ENCODE peak calls at places on chromosomes 3 and 15, in four cellular contexts. One of them, this sample, is unnamed.
A peak's percentile ranks its signal among the peaks of the same experiment; 100 is the strongest.

GRCh38 chr3:17033516-17034168 is 148.9 kb downstream of the PLCL2 start:
- DNase-seq in activated B cell treated with CpG ODN at 0.5 μM for 24 hours: no peak
- DNase-seq in B cell: no peak
- DNase-seq in RWPE1: no peak
- DNase-seq in this sample: no peak

GRCh38 chr15:66647358-66647757 is 54.7 kb upstream of the SMAD6 start:
- DNase-seq in activated B cell treated with CpG ODN at 0.5 μM for 24 hours: no peak
- DNase-seq in B cell: no peak
- DNase-seq in RWPE1: no peak
- DNase-seq in this sample: no peak

GRCh38 chr15:39127925-39128617 is 452.8 kb upstream of the THBS1 start:
- DNase-seq in B cell: no peak
- DNase-seq in activated B cell treated with CpG ODN at 0.5 μM for 24 hours: no peak
- DNase-seq in RWPE1: peak; percentile 89
- DNase-seq in this sample: no peak

GRCh38 chr15:34318277-34319079 is 19.1 kb downstream of the SLC12A6 start:
- DNase-seq in RWPE1: peak; percentile 83
- DNase-seq in B cell: peak; percentile 39
- DNase-seq in activated B cell treated with CpG ODN at 0.5 μM for 24 hours: no peak
- DNase-seq in this sample: peak; percentile 38

GRCh38 chr3:56970401-56971002 is 90.0 kb upstream of the SPATA12 start:
- DNase-seq in B cell: no peak
- DNase-seq in activated B cell treated with CpG ODN at 0.5 μM for 24 hours: no peak
- DNase-seq in RWPE1: no peak
- DNase-seq in this sample: peak; percentile 60

GRCh38 chr3:178063475-178063874 is 472.8 kb upstream of the KCNMB2 start:
- DNase-seq in B cell: no peak
- DNase-seq in RWPE1: peak; percentile 3
- DNase-seq in activated B cell treated with CpG ODN at 0.5 μM for 24 hours: no peak
- DNase-seq in this sample: no peak

GRCh38 chr15:43518073-43518761 is 809 bp downstream of the MAP1A start:
- DNase-seq in B cell: peak; percentile 47
- DNase-seq in RWPE1: no peak
- DNase-seq in activated B cell treated with CpG ODN at 0.5 μM for 24 hours: no peak
- DNase-seq in this sample: peak; percentile 45

GRCh38 chr3:169999433-169999832 is 32.8 kb downstream of the SEC62 start:
- DNase-seq in activated B cell treated with CpG ODN at 0.5 μM for 24 hours: no peak
- DNase-seq in RWPE1: no peak
- DNase-seq in B cell: no peak
- DNase-seq in this sample: peak; percentile 52

GRCh38 chr3:6779140-6779539 is 81.8 kb upstream of the GRM7 start:
- DNase-seq in B cell: no peak
- DNase-seq in activated B cell treated with CpG ODN at 0.5 μM for 24 hours: no peak
- DNase-seq in RWPE1: no peak
- DNase-seq in this sample: no peak

GRCh38 chr3:49244589-49245205 is 32.3 kb downstream of the C3orf62 start:
- DNase-seq in activated B cell treated with CpG ODN at 0.5 μM for 24 hours: no peak
- DNase-seq in B cell: no peak
- DNase-seq in RWPE1: peak; percentile 59
- DNase-seq in this sample: peak; percentile 32

GRCh38 chr3:42851228-42851834 is 24.3 kb downstream of the CYP8B1 start:
- DNase-seq in activated B cell treated with CpG ODN at 0.5 μM for 24 hours: no peak
- DNase-seq in B cell: no peak
- DNase-seq in RWPE1: no peak
- DNase-seq in this sample: no peak

GRCh38 chr3:89264037-89264560 is 156.7 kb downstream of the EPHA3 start:
- DNase-seq in B cell: no peak
- DNase-seq in RWPE1: no peak
- DNase-seq in activated B cell treated with CpG ODN at 0.5 μM for 24 hours: no peak
- DNase-seq in this sample: no peak

GRCh38 chr3:184740509-184741258 is 28.8 kb upstream of the MAGEF1 start:
- DNase-seq in RWPE1: peak; percentile 84
- DNase-seq in activated B cell treated with CpG ODN at 0.5 μM for 24 hours: no peak
- DNase-seq in B cell: no peak
- DNase-seq in this sample: no peak

GRCh38 chr3:184742676-184743135 is 30.8 kb upstream of the MAGEF1 start:
- DNase-seq in RWPE1: no peak
- DNase-seq in activated B cell treated with CpG ODN at 0.5 μM for 24 hours: no peak
- DNase-seq in B cell: no peak
- DNase-seq in this sample: no peak

GRCh38 chr3:184741259-184741556 is 29.3 kb upstream of the MAGEF1 start:
- DNase-seq in B cell: no peak
- DNase-seq in activated B cell treated with CpG ODN at 0.5 μM for 24 hours: no peak
- DNase-seq in RWPE1: peak; percentile 89
- DNase-seq in this sample: no peak

GRCh38 chr3:184743248-184743647 is 31.4 kb upstream of the MAGEF1 start:
- DNase-seq in RWPE1: no peak
- DNase-seq in activated B cell treated with CpG ODN at 0.5 μM for 24 hours: no peak
- DNase-seq in B cell: no peak
- DNase-seq in this sample: no peak

DNA sequence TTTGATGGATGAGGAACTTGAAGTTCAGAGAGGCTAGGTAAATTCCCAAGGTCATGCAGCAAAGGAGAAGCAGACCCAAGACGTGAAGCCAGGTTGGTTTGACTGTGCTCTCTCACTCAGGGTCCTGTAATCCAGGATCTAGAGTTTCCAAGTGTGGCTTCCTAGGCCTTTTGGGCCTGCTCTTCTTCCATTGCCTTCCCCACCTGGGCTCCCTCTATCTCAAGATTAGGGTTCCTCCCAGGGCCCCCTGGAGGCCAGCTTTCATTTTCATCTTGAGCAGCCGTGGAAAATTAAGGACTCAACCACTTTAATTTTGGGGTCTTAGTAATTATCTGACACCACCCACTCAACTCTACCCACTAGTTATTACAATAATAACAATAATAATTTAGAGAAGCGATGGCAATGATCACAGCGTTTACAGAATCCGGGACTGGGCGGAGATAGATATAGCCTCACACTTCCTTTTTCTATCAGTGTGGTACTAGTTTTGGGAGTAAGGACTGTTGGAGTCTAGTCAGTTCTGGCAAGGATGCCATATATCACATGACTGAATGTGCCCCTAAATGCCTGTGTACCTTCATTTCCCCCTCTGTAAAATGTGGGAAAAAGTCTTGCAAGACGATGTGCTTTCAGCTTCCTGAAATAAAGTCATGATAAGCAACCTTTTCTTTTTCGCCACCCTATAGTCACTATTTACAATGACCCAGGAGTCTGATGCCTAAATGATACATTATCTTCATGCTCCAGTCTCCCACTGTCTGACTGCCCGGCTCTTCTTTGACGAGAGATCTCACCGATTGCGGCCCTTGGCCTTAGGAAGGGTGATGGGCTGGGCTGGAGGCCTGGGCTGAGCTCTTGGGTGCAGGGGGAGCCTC is 30.2 kb upstream of the MAGEF1 start:
- DNase-seq in activated B cell treated with CpG ODN at 0.5 μM for 24 hours: no peak
- DNase-seq in RWPE1: no peak
- DNase-seq in B cell: no peak
- DNase-seq in this sample: no peak
- TF ChIP-seq CTCF in activated B cell treated with CpG ODN at 0.5 μM for 24 hours: no peak
- TF ChIP-seq CTCF in RWPE1: no peak
- TF ChIP-seq CTCF in B cell: no peak
- TF ChIP-seq CTCF in this sample: no peak

GRCh38 chr15:58933311-58934113 is at the start of gene SLTM:
- DNase-seq in RWPE1: peak; percentile 93
- DNase-seq in B cell: peak; percentile 98
- DNase-seq in activated B cell treated with CpG ODN at 0.5 μM for 24 hours: peak; percentile 87
- DNase-seq in this sample: peak; percentile 95
- TF ChIP-seq CTCF in RWPE1: no peak
- TF ChIP-seq CTCF in B cell: peak; percentile 42
- TF ChIP-seq CTCF in activated B cell treated with CpG ODN at 0.5 μM for 24 hours: no peak
- TF ChIP-seq CTCF in this sample: peak; percentile 12

DNA sequence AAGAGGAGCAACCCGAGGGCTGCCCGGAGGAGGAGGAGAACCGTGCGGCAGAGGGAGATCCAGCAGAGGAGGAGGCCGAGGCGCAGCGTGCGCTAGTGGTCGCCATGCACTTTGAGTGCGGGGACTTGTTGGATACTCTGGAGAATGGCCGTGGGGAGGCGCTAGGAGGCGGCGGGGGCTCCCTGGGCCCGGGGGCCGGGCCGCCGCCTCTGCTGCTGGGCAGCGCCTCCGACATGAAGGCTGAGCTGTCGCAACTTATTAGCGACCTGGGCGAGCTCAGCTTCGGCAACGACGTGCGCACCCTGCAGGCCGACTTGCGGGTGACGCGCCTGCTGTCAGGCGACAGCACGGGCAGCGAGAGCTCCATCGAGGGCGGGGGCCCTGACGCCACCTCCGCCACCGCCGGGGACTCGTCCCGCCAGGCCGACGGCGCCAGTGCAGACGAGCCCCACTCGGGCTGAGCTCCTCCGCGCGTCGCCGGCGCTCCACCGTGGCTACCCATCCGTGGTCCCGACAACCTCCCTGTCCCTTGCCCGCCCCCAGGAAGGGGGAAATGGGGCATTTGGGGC is 2.0 kb downstream of the FAM43A start:
- DNase-seq in activated B cell treated with CpG ODN at 0.5 μM for 24 hours: peak; percentile 78
- DNase-seq in RWPE1: no peak
- DNase-seq in B cell: peak; percentile 90
- DNase-seq in this sample: peak; percentile 81
- TF ChIP-seq CTCF in activated B cell treated with CpG ODN at 0.5 μM for 24 hours: no peak
- TF ChIP-seq CTCF in RWPE1: peak; percentile 70
- TF ChIP-seq CTCF in B cell: peak; percentile 63
- TF ChIP-seq CTCF in this sample: peak; percentile 78

DNA sequence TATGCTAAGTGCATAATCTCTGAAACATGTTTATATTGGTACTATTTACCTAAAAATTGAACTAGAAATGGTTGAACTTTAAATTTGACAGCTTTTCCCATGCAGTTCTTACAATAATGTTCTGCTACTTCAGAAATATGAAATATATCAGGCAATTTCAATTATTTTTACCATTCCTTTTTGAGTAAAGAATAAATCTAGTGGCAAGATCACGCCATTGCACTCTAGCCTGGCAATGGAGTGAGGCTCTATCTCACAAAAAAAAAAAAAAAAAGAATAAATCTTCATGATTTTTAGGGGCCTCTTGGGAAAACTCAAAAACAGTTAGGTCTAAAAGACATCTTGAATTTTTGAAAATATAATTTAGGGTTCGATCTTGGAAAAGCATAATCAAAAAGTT is 10.6 kb upstream of the DNAAF4 start:
- DNase-seq in B cell: no peak
- DNase-seq in activated B cell treated with CpG ODN at 0.5 μM for 24 hours: no peak
- DNase-seq in RWPE1: no peak
- DNase-seq in this sample: no peak
- TF ChIP-seq CTCF in B cell: no peak
- TF ChIP-seq CTCF in activated B cell treated with CpG ODN at 0.5 μM for 24 hours: no peak
- TF ChIP-seq CTCF in RWPE1: peak; percentile 25
- TF ChIP-seq CTCF in this sample: no peak

GRCh38 chr3:139935071-139935865 is at the start of gene CLSTN2:
- DNase-seq in B cell: no peak
- DNase-seq in RWPE1: peak; percentile 32
- DNase-seq in activated B cell treated with CpG ODN at 0.5 μM for 24 hours: no peak
- DNase-seq in this sample: peak; percentile 61

GRCh38 chr3:139930201-139930600 is 4.8 kb upstream of the CLSTN2 start:
- DNase-seq in B cell: no peak
- DNase-seq in activated B cell treated with CpG ODN at 0.5 μM for 24 hours: no peak
- DNase-seq in RWPE1: no peak
- DNase-seq in this sample: no peak

GRCh38 chr3:139937674-139938279 is 2.8 kb downstream of the CLSTN2 start:
- DNase-seq in B cell: no peak
- DNase-seq in activated B cell treated with CpG ODN at 0.5 μM for 24 hours: no peak
- DNase-seq in RWPE1: peak; percentile 59
- DNase-seq in this sample: peak; percentile 49

GRCh38 chr3:139935866-139936817 is 1.2 kb downstream of the CLSTN2 start:
- DNase-seq in B cell: no peak
- DNase-seq in RWPE1: peak; percentile 23
- DNase-seq in activated B cell treated with CpG ODN at 0.5 μM for 24 hours: no peak
- DNase-seq in this sample: peak; percentile 35

DNA sequence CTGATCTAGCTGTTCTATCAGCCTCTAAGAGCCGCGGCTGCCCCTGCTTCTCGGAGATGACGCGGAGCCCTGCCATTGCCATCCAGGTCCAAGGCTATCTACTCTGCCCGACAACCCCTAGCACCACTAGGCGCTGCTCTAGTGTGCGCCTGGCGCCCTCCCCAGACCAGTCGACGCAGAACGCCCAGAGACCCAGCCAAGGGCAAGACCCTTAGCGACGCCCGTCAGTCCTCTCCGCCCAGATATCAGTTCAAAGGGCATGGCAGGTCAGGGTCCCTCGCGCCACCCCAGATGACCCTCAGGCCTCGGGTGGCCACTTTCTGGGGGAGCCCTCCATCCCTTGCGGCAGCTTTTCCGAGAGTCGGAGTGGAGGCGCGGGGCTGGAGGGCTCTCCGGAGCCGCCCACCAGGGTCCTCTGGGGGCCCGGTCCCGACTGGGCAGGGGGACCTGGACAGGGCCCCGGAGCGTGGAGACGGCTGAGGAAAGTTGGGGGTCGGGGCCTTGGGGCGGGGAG is 371 bp upstream of the CLSTN2 start:
- DNase-seq in activated B cell treated with CpG ODN at 0.5 μM for 24 hours: no peak
- DNase-seq in B cell: no peak
- DNase-seq in RWPE1: no peak
- DNase-seq in this sample: peak; percentile 36
- TF ChIP-seq CTCF in activated B cell treated with CpG ODN at 0.5 μM for 24 hours: no peak
- TF ChIP-seq CTCF in B cell: no peak
- TF ChIP-seq CTCF in RWPE1: no peak
- TF ChIP-seq CTCF in this sample: no peak

DNA sequence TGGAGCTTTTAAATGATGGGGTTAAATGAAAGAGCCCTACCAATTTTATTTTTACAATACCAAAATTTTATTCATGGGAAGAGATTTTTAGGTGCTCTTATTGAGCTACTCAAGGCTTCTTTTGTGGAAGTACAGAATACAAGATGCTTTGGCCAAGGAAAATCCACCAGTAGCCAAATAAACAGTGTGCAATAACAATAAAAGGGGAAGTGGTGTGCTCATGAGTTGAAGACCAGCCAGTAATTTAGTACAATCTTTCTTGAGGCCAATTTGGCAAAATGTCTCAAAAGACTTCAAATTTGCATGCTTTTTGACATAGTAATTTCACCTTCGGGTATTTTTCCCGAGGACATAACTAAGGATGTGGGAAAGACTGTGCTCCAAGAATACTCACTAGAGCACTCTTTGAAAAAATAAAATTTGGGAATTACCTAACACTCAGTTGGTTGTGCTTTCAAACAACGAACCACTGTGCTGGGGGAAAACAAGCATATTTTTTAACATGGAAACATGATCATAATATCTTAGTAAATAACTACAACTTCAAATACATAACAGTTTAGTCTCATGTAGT is 294.0 kb downstream of the DIPK2A start:
- DNase-seq in B cell: no peak
- DNase-seq in activated B cell treated with CpG ODN at 0.5 μM for 24 hours: no peak
- DNase-seq in RWPE1: no peak
- DNase-seq in this sample: no peak
- TF ChIP-seq CTCF in B cell: no peak
- TF ChIP-seq CTCF in activated B cell treated with CpG ODN at 0.5 μM for 24 hours: no peak
- TF ChIP-seq CTCF in RWPE1: no peak
- TF ChIP-seq CTCF in this sample: no peak

This sample was measured in GM13976.